ENCODE peak calls at places on chromosomes 1 and 21, in nine cellular contexts. One of them, this sample, is unnamed.

GRCh38 chr1:94160811-94161210 is 39.9 kb upstream of the ABCA4 start:
- DNase-seq in transverse colon: no peak
- DNase-seq in fibroblast of lung: peak; percentile 59
- DNase-seq in heart left ventricle: no peak
- DNase-seq in CD8-positive, alpha-beta T cell: no peak
- DNase-seq in A549: peak; percentile 31
- DNase-seq in prostate gland: no peak
- DNase-seq in effector memory CD4-positive, alpha-beta T cell: no peak
- DNase-seq in heart right ventricle: no peak
- DNase-seq in this sample: no peak

GRCh38 chr1:119141020-119141424 is 569 bp upstream of the WARS2 start:
- DNase-seq in A549: peak; percentile 34
- DNase-seq in heart left ventricle: no peak
- DNase-seq in prostate gland: no peak
- DNase-seq in heart right ventricle: peak; percentile 12
- DNase-seq in CD8-positive, alpha-beta T cell: peak; percentile 55
- DNase-seq in fibroblast of lung: peak; percentile 34
- DNase-seq in effector memory CD4-positive, alpha-beta T cell: no peak
- DNase-seq in transverse colon: peak; percentile 31
- DNase-seq in this sample: peak; percentile 1

GRCh38 chr1:2260917-2261316 is 32.8 kb downstream of the SKI start:
- DNase-seq in fibroblast of lung: no peak
- DNase-seq in A549: no peak
- DNase-seq in prostate gland: no peak
- DNase-seq in heart left ventricle: no peak
- DNase-seq in CD8-positive, alpha-beta T cell: no peak
- DNase-seq in effector memory CD4-positive, alpha-beta T cell: no peak
- DNase-seq in transverse colon: no peak
- DNase-seq in heart right ventricle: no peak
- DNase-seq in this sample: no peak

GRCh38 chr1:6770727-6771567 is 14.3 kb upstream of the CAMTA1 start:
- DNase-seq in heart left ventricle: no peak
- DNase-seq in fibroblast of lung: peak; percentile 21
- DNase-seq in CD8-positive, alpha-beta T cell: no peak
- DNase-seq in heart right ventricle: no peak
- DNase-seq in A549: no peak
- DNase-seq in prostate gland: no peak
- DNase-seq in transverse colon: no peak
- DNase-seq in effector memory CD4-positive, alpha-beta T cell: no peak
- DNase-seq in this sample: no peak

GRCh38 chr1:205598841-205599666 is 32.8 kb downstream of the ELK4 start:
- DNase-seq in prostate gland: no peak
- DNase-seq in transverse colon: peak; percentile 51
- DNase-seq in fibroblast of lung: peak; percentile 98
- DNase-seq in effector memory CD4-positive, alpha-beta T cell: no peak
- DNase-seq in CD8-positive, alpha-beta T cell: peak; percentile 23
- DNase-seq in heart right ventricle: peak; percentile 88
- DNase-seq in A549: no peak
- DNase-seq in heart left ventricle: peak; percentile 83
- DNase-seq in this sample: no peak

GRCh38 chr1:176950736-176951308 is 213.7 kb downstream of the ASTN1 start:
- DNase-seq in heart left ventricle: no peak
- DNase-seq in CD8-positive, alpha-beta T cell: no peak
- DNase-seq in A549: no peak
- DNase-seq in effector memory CD4-positive, alpha-beta T cell: no peak
- DNase-seq in fibroblast of lung: no peak
- DNase-seq in heart right ventricle: no peak
- DNase-seq in prostate gland: no peak
- DNase-seq in transverse colon: no peak
- DNase-seq in this sample: no peak

GRCh38 chr1:56416385-56416972 is 162.9 kb downstream of the PLPP3 start:
- DNase-seq in CD8-positive, alpha-beta T cell: no peak
- DNase-seq in heart left ventricle: no peak
- DNase-seq in transverse colon: no peak
- DNase-seq in prostate gland: no peak
- DNase-seq in effector memory CD4-positive, alpha-beta T cell: no peak
- DNase-seq in A549: peak; percentile 23
- DNase-seq in fibroblast of lung: no peak
- DNase-seq in heart right ventricle: no peak
- DNase-seq in this sample: no peak

GRCh38 chr1:28680141-28680540 is 11.6 kb downstream of the GMEB1 start:
- DNase-seq in effector memory CD4-positive, alpha-beta T cell: no peak
- DNase-seq in heart left ventricle: no peak
- DNase-seq in prostate gland: no peak
- DNase-seq in A549: no peak
- DNase-seq in transverse colon: no peak
- DNase-seq in heart right ventricle: no peak
- DNase-seq in CD8-positive, alpha-beta T cell: no peak
- DNase-seq in fibroblast of lung: no peak
- DNase-seq in this sample: no peak

GRCh38 chr1:154819628-154820590 is 50.2 kb downstream of the KCNN3 start:
- DNase-seq in heart left ventricle: no peak
- DNase-seq in effector memory CD4-positive, alpha-beta T cell: no peak
- DNase-seq in prostate gland: no peak
- DNase-seq in heart right ventricle: no peak
- DNase-seq in fibroblast of lung: no peak
- DNase-seq in transverse colon: no peak
- DNase-seq in A549: peak; percentile 32
- DNase-seq in CD8-positive, alpha-beta T cell: peak; percentile 50
- DNase-seq in this sample: no peak

GRCh38 chr1:21631944-21632887 is 36.9 kb downstream of the RAP1GAP start:
- DNase-seq in effector memory CD4-positive, alpha-beta T cell: no peak
- DNase-seq in prostate gland: peak; percentile 59
- DNase-seq in heart left ventricle: no peak
- DNase-seq in fibroblast of lung: no peak
- DNase-seq in CD8-positive, alpha-beta T cell: no peak
- DNase-seq in transverse colon: peak; percentile 68
- DNase-seq in A549: peak; percentile 37
- DNase-seq in heart right ventricle: no peak
- DNase-seq in this sample: peak; percentile 31
- H3K27ac ChIP-seq in effector memory CD4-positive, alpha-beta T cell: no peak overlapping the region
- H3K27ac ChIP-seq in prostate gland: peak overlapping the region; percentile 51
- H3K27ac ChIP-seq in heart left ventricle: no peak overlapping the region
- H3K27ac ChIP-seq in fibroblast of lung: no peak overlapping the region
- H3K27ac ChIP-seq in CD8-positive, alpha-beta T cell: no peak overlapping the region
- H3K27ac ChIP-seq in transverse colon: peak overlapping the region; percentile 69
- H3K27ac ChIP-seq in A549: peak overlapping the region; percentile 64
- H3K27ac ChIP-seq in heart right ventricle: no peak overlapping the region
- H3K27ac ChIP-seq in this sample: peak overlapping the region; percentile 48

DNA sequence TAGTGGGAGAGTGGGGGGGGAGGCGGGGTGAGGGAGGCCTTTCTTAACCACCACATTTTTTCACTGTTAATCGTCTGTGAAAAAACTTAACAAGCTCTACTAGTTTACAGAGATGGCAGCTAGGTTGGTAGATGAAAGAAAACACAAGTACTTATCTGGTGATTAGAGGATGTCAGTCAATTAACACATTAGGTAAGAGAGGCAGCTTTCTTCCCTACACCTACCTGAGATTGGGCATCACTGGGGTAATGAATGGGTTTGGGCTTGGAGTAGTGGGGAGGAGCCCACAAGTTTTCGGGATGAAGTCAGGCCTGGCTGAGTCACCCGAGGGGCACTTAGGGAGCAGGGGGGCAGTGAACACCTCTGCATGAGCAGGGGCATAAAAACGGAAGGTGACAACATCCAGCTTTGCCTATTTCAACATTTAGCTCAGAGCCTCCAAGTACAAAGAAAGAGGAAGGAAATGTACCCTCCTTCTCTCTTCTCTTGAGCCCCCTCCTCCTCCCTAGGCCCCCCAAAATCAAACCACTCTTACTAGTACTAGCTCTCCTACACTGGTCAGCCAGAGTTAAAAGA is 2.5 kb downstream of the LBR start:
- DNase-seq in transverse colon: no peak
- DNase-seq in A549: no peak
- DNase-seq in heart left ventricle: no peak
- DNase-seq in heart right ventricle: no peak
- DNase-seq in CD8-positive, alpha-beta T cell: no peak
- DNase-seq in fibroblast of lung: peak; percentile 33
- DNase-seq in effector memory CD4-positive, alpha-beta T cell: no peak
- DNase-seq in prostate gland: no peak
- DNase-seq in this sample: no peak
- H3K27ac ChIP-seq in transverse colon: peak overlapping the region; percentile 97
- H3K27ac ChIP-seq in A549: no peak overlapping the region
- H3K27ac ChIP-seq in heart left ventricle: peak overlapping the region; percentile 97
- H3K27ac ChIP-seq in heart right ventricle: no peak overlapping the region
- H3K27ac ChIP-seq in CD8-positive, alpha-beta T cell: no peak overlapping the region
- H3K27ac ChIP-seq in fibroblast of lung: peak overlapping the region; percentile 1
- H3K27ac ChIP-seq in effector memory CD4-positive, alpha-beta T cell: no peak overlapping the region
- H3K27ac ChIP-seq in prostate gland: no peak overlapping the region
- H3K27ac ChIP-seq in this sample: no peak overlapping the region

GRCh38 chr1:41241748-41242644 is at the start of gene SCMH1:
- DNase-seq in transverse colon: peak; percentile 56
- DNase-seq in prostate gland: peak; percentile 27
- DNase-seq in A549: peak; percentile 30
- DNase-seq in heart right ventricle: peak; percentile 36
- DNase-seq in CD8-positive, alpha-beta T cell: peak; percentile 77
- DNase-seq in heart left ventricle: peak; percentile 58
- DNase-seq in effector memory CD4-positive, alpha-beta T cell: peak; percentile 38
- DNase-seq in fibroblast of lung: peak; percentile 33
- DNase-seq in this sample: no peak
- H3K27ac ChIP-seq in transverse colon: peak within 1 kb of the TSS; percentile 99
- H3K27ac ChIP-seq in prostate gland: peak within 1 kb of the TSS; percentile 97
- H3K27ac ChIP-seq in A549: peak within 1 kb of the TSS; percentile 99
- H3K27ac ChIP-seq in heart right ventricle: peak within 1 kb of the TSS; percentile 99
- H3K27ac ChIP-seq in CD8-positive, alpha-beta T cell: peak within 1 kb of the TSS; percentile 29
- H3K27ac ChIP-seq in heart left ventricle: peak within 1 kb of the TSS; percentile 94
- H3K27ac ChIP-seq in effector memory CD4-positive, alpha-beta T cell: peak within 1 kb of the TSS; percentile 62
- H3K27ac ChIP-seq in fibroblast of lung: peak within 1 kb of the TSS; percentile 61
- H3K27ac ChIP-seq in this sample: peak within 1 kb of the TSS; percentile 88

DNA sequence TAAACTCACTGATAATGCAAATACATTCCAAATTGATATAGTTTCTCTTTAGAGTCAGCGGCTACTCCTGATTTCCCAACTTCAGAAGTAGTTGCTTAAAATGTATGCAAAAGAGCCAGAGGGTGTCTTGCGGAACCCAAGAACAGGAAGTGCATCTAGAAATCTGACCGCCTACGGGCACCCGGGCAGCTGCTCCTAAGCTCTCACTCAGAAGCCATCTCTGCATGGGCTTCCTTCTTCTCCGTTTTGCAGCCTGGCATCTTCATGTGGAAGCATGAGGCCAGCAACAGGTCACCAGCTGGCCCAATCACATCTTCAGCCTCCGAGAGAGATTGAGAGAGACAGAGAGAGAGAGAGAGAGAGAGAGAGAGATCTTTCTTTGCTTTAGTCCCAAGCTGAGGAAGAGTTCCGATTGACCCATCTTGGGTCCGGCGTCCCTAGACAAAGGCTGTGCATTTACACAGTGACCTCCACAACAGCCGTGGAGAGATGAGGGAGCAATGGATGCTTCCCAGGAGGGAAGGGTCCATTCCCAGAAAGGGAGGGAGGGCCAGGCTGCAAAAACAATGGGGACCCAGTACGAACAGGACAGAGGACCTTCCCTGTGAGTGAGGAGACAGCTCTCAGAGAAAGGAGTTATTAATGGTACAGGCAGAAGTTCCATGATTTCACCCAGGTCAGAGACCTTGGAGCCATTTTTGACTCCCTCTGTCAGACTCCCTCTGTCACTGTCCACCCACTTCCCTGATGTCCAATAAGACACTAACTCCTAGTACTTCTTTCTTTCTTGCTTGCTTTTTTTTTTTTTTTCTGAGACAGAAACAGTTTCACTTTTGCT is 28.2 kb upstream of the SLC30A1 start:
- DNase-seq in heart left ventricle: peak; percentile 33
- DNase-seq in A549: no peak
- DNase-seq in CD8-positive, alpha-beta T cell: peak; percentile 53
- DNase-seq in fibroblast of lung: peak; percentile 46
- DNase-seq in transverse colon: peak; percentile 41
- DNase-seq in effector memory CD4-positive, alpha-beta T cell: no peak
- DNase-seq in heart right ventricle: no peak
- DNase-seq in prostate gland: no peak
- DNase-seq in this sample: no peak
- H3K27ac ChIP-seq in heart left ventricle: peak overlapping the region; percentile 93
- H3K27ac ChIP-seq in A549: no peak overlapping the region
- H3K27ac ChIP-seq in CD8-positive, alpha-beta T cell: no peak overlapping the region
- H3K27ac ChIP-seq in fibroblast of lung: no peak overlapping the region
- H3K27ac ChIP-seq in transverse colon: peak overlapping the region; percentile 54
- H3K27ac ChIP-seq in effector memory CD4-positive, alpha-beta T cell: peak overlapping the region; percentile 31
- H3K27ac ChIP-seq in heart right ventricle: peak overlapping the region; percentile 60
- H3K27ac ChIP-seq in prostate gland: no peak overlapping the region
- H3K27ac ChIP-seq in this sample: peak overlapping the region; percentile 30

GRCh38 chr21:44383216-44383615 is 29.8 kb downstream of the TRPM2 start:
- DNase-seq in heart right ventricle: no peak
- DNase-seq in prostate gland: no peak
- DNase-seq in heart left ventricle: no peak
- DNase-seq in transverse colon: no peak
- DNase-seq in fibroblast of lung: no peak
- DNase-seq in A549: no peak
- DNase-seq in CD8-positive, alpha-beta T cell: no peak
- DNase-seq in effector memory CD4-positive, alpha-beta T cell: no peak
- DNase-seq in this sample: no peak
- H3K27ac ChIP-seq in heart right ventricle: no peak overlapping the region
- H3K27ac ChIP-seq in prostate gland: no peak overlapping the region
- H3K27ac ChIP-seq in heart left ventricle: no peak overlapping the region
- H3K27ac ChIP-seq in transverse colon: no peak overlapping the region
- H3K27ac ChIP-seq in fibroblast of lung: no peak overlapping the region
- H3K27ac ChIP-seq in A549: no peak overlapping the region
- H3K27ac ChIP-seq in CD8-positive, alpha-beta T cell: no peak overlapping the region
- H3K27ac ChIP-seq in effector memory CD4-positive, alpha-beta T cell: no peak overlapping the region
- H3K27ac ChIP-seq in this sample: no peak overlapping the region

DNA sequence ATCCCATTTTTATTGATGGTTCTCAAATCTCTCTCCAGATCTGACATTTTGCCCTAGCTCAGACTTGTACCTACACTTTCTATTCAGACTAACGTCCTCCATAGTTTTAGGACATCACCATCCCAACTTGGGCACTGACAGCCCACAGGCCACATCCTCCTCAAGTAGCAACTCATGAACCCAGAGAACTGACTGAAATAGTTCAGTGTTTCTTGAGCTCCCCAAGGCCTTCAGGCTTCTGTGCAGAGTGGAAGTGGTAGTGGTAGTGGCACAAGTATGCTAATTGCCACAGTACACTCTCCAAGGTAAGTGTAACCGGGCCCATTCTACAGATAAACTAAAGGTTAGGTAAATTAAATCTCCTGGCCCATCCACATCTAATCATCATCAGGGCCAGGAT is 112.6 kb downstream of the SLC45A1 start:
- DNase-seq in transverse colon: no peak
- DNase-seq in A549: no peak
- DNase-seq in prostate gland: no peak
- DNase-seq in CD8-positive, alpha-beta T cell: peak; percentile 53
- DNase-seq in fibroblast of lung: no peak
- DNase-seq in heart right ventricle: no peak
- DNase-seq in heart left ventricle: no peak
- DNase-seq in effector memory CD4-positive, alpha-beta T cell: no peak
- DNase-seq in this sample: no peak
- H3K27ac ChIP-seq in transverse colon: no peak overlapping the region
- H3K27ac ChIP-seq in A549: no peak overlapping the region
- H3K27ac ChIP-seq in prostate gland: no peak overlapping the region
- H3K27ac ChIP-seq in CD8-positive, alpha-beta T cell: no peak overlapping the region
- H3K27ac ChIP-seq in fibroblast of lung: no peak overlapping the region
- H3K27ac ChIP-seq in heart right ventricle: no peak overlapping the region
- H3K27ac ChIP-seq in heart left ventricle: peak overlapping the region; percentile 29
- H3K27ac ChIP-seq in effector memory CD4-positive, alpha-beta T cell: peak overlapping the region; percentile 24
- H3K27ac ChIP-seq in this sample: no peak overlapping the region